ENCODE peak calls at places on chromosomes 11 and 22, in nine cellular contexts. Q is retina; K is K562; C is iris pigment epithelial cell; S is HTR-8/SVneo; I is stimulated activated CD4-positive, alpha-beta T cell treated with anti-CD3 and anti-CD28 coated beads, Interleukin-2, amount 100 ng/mL, for 48 hours; Z is activated CD4-positive, CD25-positive, alpha-beta regulatory T cell; A is NCI-H1105 treated with DMSO at 0.1 percent for 48 hours; H is NCI-H510A treated with DMSO at 0.1 percent for 48 hours. G is an unnamed sample.

GRCh38 chr22:30947821-30948454 is 20.6 kb downstream of the MORC2 start:
- DNase-seq in K (peak; percentile 15), I (no peak), Q (peak; percentile 39), S (peak; percentile 5), Z (no peak), H (peak; percentile 13), C (peak; percentile 61), A (peak; percentile 25), G (peak; percentile 79)

GRCh38 chr22:35835998-35836691 is 118.5 kb downstream of the APOL5 start:
- DNase-seq in C (peak; percentile 78), A (peak; percentile 93), Q (peak; percentile 65), Z (no peak), I (no peak), K (no peak), H (peak; percentile 65), S (peak; percentile 41), G (peak; percentile 93)

GRCh38 chr22:49779226-49779625 is 48.4 kb downstream of the BRD1 start:
- DNase-seq in A (no peak), K (no peak), I (no peak), Q (no peak), S (no peak), H (no peak), C (no peak), Z (no peak), G (no peak)

GRCh38 chr11:3994030-3994640 is 100.5 kb upstream of the RRM1 start:
- DNase-seq in C (peak; percentile 8), H (no peak), S (peak; percentile 23), K (peak; percentile 27), A (no peak), I (no peak), Z (no peak), Q (no peak), G (no peak)

GRCh38 chr22:22184277-22184807 is 60.2 kb upstream of the VPREB1 start:
- DNase-seq in S (no peak), H (no peak), Z (no peak), C (no peak), I (no peak), A (no peak), Q (no peak), K (no peak), G (no peak)

GRCh38 chr22:45626198-45626651 is 45.4 kb upstream of the ATXN10 start:
- DNase-seq in C (no peak), I (no peak), K (peak; percentile 43), H (peak; percentile 56), Q (no peak), A (no peak), Z (no peak), S (no peak), G (no peak)

GRCh38 chr11:117915672-117916235 is 13.4 kb downstream of the TMPRSS13 start:
- DNase-seq in Q (no peak), K (no peak), H (no peak), I (no peak), Z (no peak), A (no peak), C (no peak), S (no peak), G (no peak)

GRCh38 chr22:49764151-49764581 is 63.5 kb downstream of the BRD1 start:
- DNase-seq in Z (no peak), C (no peak), Q (no peak), H (no peak), I (no peak), S (no peak), K (no peak), A (no peak), G (no peak)

GRCh38 chr11:95297680-95298452 is 66.9 kb upstream of the SESN3 start:
- DNase-seq in Q (no peak), C (no peak), Z (no peak), H (no peak), I (no peak), K (no peak), S (no peak), A (no peak), G (no peak)

GRCh38 chr22:46090051-46090591 is 60.2 kb upstream of the PPARA start:
- DNase-seq in Q (no peak), K (no peak), Z (no peak), C (no peak), A (no peak), H (no peak), I (no peak), S (no peak), G (peak; percentile 56)

GRCh38 chr11:215581-216037 is 8.1 kb downstream of the RIC8A start:
- DNase-seq in Z (no peak), K (no peak), A (no peak), C (peak; percentile 25), H (no peak), Q (no peak), I (no peak), S (no peak), G (no peak)

GRCh38 chr11:72609045-72609444 is 65.2 kb downstream of the PDE2A start:
- DNase-seq in Q (no peak), S (no peak), I (no peak), K (peak; percentile 57), C (peak; percentile 50), A (no peak), Z (no peak), H (no peak), G (peak; percentile 34)

GRCh38 chr22:20989323-20990138 is 7.4 kb downstream of the LZTR1 start:
- DNase-seq in K (no peak), C (peak; percentile 44), Q (no peak), I (no peak), A (no peak), S (no peak), Z (no peak), H (no peak), G (no peak)

GRCh38 chr11:114846040-114846791 is 167.9 kb downstream of the NXPE2 start:
- DNase-seq in Z (no peak), Q (peak; percentile 42), S (no peak), I (no peak), H (peak; percentile 56), C (no peak), A (no peak), K (no peak), G (peak; percentile 8)

GRCh38 chr11:60457576-60457975 is 1.9 kb downstream of the MS4A1 start:
- DNase-seq in I (no peak), C (no peak), K (no peak), A (no peak), Z (no peak), Q (no peak), S (no peak), H (no peak), G (no peak)

GRCh38 chr22:44442856-44443595 is 55.0 kb downstream of the RTL6 start:
- DNase-seq in I (no peak), Z (no peak), H (no peak), S (no peak), Q (peak; percentile 49), C (no peak), K (no peak), A (no peak), G (no peak)

GRCh38 chr11:93089474-93090102 is 108.2 kb downstream of the SLC36A4 start:
- DNase-seq in H (peak; percentile 28), A (no peak), S (no peak), Q (peak; percentile 20), K (no peak), I (no peak), Z (no peak), C (peak; percentile 73), G (peak; percentile 51)

GRCh38 chr11:95081412-95081811 is 8.2 kb upstream of the ENDOD1 start:
- DNase-seq in H (no peak), A (no peak), Z (no peak), S (no peak), K (no peak), I (no peak), C (no peak), Q (no peak), G (peak; percentile 18)

GRCh38 chr11:73225001-73225686 is 7.1 kb downstream of the P2RY2 start:
- DNase-seq in S (no peak), Q (no peak), H (no peak), Z (no peak), I (no peak), A (no peak), K (no peak), C (no peak), G (no peak)

GRCh38 chr11:34176980-34177319 is 71.5 kb downstream of the NAT10 start:
- DNase-seq in Q (no peak), C (no peak), Z (no peak), K (no peak), I (no peak), A (peak; percentile 42), H (no peak), S (no peak), G (no peak)

GRCh38 chr22:24471570-24471969 is 23.6 kb upstream of the UPB1 start:
- DNase-seq in I (no peak), Q (no peak), A (no peak), H (no peak), S (no peak), Z (no peak), C (peak; percentile 70), K (no peak), G (peak; percentile 76)

GRCh38 chr22:31286360-31287255 is 5.7 kb downstream of the PIK3IP1 start:
- DNase-seq in A (no peak), I (peak; percentile 36), S (no peak), H (no peak), Q (no peak), K (no peak), C (peak; percentile 65), Z (peak; percentile 49), G (no peak)

G was measured in fibroblast of lung.